ENCODE peak calls at places on chromosomes 7 and 10, in nine cellular contexts. G is tibial artery; Y is T-helper 1 cell; F is CD4-positive, alpha-beta T cell; E is G401; T is naive thymus-derived CD8-positive, alpha-beta T cell; I is GM23248; A is CD8-positive, alpha-beta T cell; P is astrocyte. U is an unnamed sample.

GRCh38 chr10:12605580-12606405 is 256.4 kb downstream of the CAMK1D start:
- DNase-seq in G (peak), Y (peak), F (peak), E (peak), T (peak), I (peak), A (peak), P (peak), U (peak)

GRCh38 chr7:94374231-94374630 is 20.5 kb upstream of the COL1A2 start:
- DNase-seq in G (peak), Y (no peak), F (no peak), E (no peak), T (no peak), I (peak), A (no peak), P (peak), U (no peak)

GRCh38 chr10:133336131-133337078 is at the start of gene CALY:
- DNase-seq in G (no peak), Y (peak), F (peak), E (peak), T (peak), I (peak), A (peak), P (no peak), U (peak)

GRCh38 chr7:15341811-15342210 is 220.0 kb downstream of the AGMO start:
- DNase-seq in G (no peak), Y (no peak), F (no peak), E (no peak), T (no peak), I (no peak), A (no peak), P (no peak), U (no peak)

GRCh38 chr10:3623746-3624145 is 161.3 kb downstream of the KLF6 start:
- DNase-seq in G (no peak), Y (no peak), F (no peak), E (no peak), T (no peak), I (peak), A (no peak), P (peak), U (no peak)

GRCh38 chr7:46759711-46760480 is 822.0 kb downstream of the TNS3 start:
- DNase-seq in G (no peak), Y (no peak), F (no peak), E (no peak), T (no peak), I (peak), A (no peak), P (peak), U (no peak)

GRCh38 chr10:71272122-71272771 is 46.8 kb upstream of the SLC29A3 start:
- DNase-seq in G (no peak), Y (no peak), F (no peak), E (no peak), T (no peak), I (peak), A (no peak), P (peak), U (no peak)

GRCh38 chr7:115087437-115087836 is 165.5 kb downstream of the MDFIC start:
- DNase-seq in G (no peak), Y (no peak), F (no peak), E (no peak), T (no peak), I (peak), A (no peak), P (peak), U (no peak)

GRCh38 chr10:77925410-77925794 is 1.2 kb downstream of the DLG5 start:
- DNase-seq in G (no peak), Y (no peak), F (no peak), E (peak), T (no peak), I (peak), A (no peak), P (no peak), U (no peak)

GRCh38 chr7:47796347-47796746 is 151.9 kb downstream of the PKD1L1 start:
- DNase-seq in G (no peak), Y (no peak), F (no peak), E (no peak), T (no peak), I (peak), A (no peak), P (no peak), U (no peak)